ENCODE peak calls at places on chromosome 21, in ten cellular contexts. C is kidney epithelial cell; I is Peyer's patch; Q is CD8-positive, alpha-beta T cell; X is Caco-2; B is effector memory CD4-positive, alpha-beta T cell; M is heart right ventricle; O is breast epithelium; G is GM23338; A is AG09309. Z is an unnamed sample.

GRCh38 chr21:38820471-38821239 is 14.9 kb downstream of the ETS2 start:
- DNase-seq in C (no peak), I (no peak), Q (no peak), X (no peak), B (no peak), M (no peak), O (no peak), G (no peak), A (no peak), Z (no peak)

GRCh38 chr21:32712043-32712442 is 15.8 kb downstream of the SYNJ1 start:
- DNase-seq in C (no peak), I (no peak), Q (no peak), X (no peak), B (no peak), M (no peak), O (no peak), G (no peak), A (no peak), Z (no peak)

GRCh38 chr21:38434913-38435533 is 63.3 kb downstream of the ERG start:
- DNase-seq in C (peak; percentile 39), I (no peak), Q (no peak), X (no peak), B (no peak), M (no peak), O (no peak), G (no peak), A (no peak), Z (peak; percentile 54)

GRCh38 chr21:29656504-29657227 is 283.1 kb downstream of the GRIK1 start:
- DNase-seq in C (peak; percentile 78), I (no peak), Q (no peak), X (no peak), B (no peak), M (no peak), O (no peak), G (no peak), A (peak; percentile 8), Z (peak; percentile 58)

GRCh38 chr21:37364722-37365121 is 1.9 kb upstream of the DYRK1A start:
- DNase-seq in C (no peak), I (no peak), Q (no peak), X (no peak), B (no peak), M (no peak), O (no peak), G (no peak), A (no peak), Z (no peak)

GRCh38 chr21:41880153-41880552 is 1.0 kb upstream of the PRDM15 start:
- DNase-seq in C (no peak), I (no peak), Q (no peak), X (no peak), B (no peak), M (no peak), O (no peak), G (no peak), A (no peak), Z (no peak)

GRCh38 chr21:42117229-42118048 is 46.3 kb downstream of the UMODL1 start:
- DNase-seq in C (no peak), I (peak; percentile 82), Q (peak; percentile 68), X (peak; percentile 66), B (peak; percentile 51), M (peak; percentile 65), O (peak; percentile 56), G (peak; percentile 80), A (peak; percentile 65), Z (peak; percentile 78)

GRCh38 chr21:18449586-18449985 is 46.0 kb upstream of the TMPRSS15 start:
- DNase-seq in C (peak; percentile 4), I (no peak), Q (no peak), X (no peak), B (no peak), M (no peak), O (no peak), G (no peak), A (no peak), Z (no peak)

GRCh38 chr21:42865361-42866160 is 13.8 kb downstream of the WDR4 start:
- DNase-seq in C (no peak), I (no peak), Q (no peak), X (no peak), B (no peak), M (peak; percentile 69), O (no peak), G (no peak), A (no peak), Z (no peak)

DNA sequence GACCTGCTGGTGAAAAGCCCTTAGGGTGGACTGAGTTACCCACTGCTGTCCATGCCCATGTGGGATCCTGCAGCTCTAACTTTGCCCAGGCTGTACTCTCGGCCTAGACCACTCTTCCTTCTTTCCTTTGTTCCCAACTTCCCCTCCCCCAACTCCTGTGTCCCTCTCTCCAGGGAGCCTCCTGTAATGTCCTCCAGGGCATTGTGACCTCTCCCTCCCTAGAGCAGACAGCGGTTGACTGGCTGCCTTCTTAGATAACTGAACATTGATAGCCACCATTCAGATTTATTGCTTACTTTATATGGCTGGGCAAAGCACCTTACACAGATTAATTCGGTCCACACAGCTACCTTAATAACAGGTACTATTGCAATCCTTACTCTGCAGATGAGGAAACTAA is 5.0 kb downstream of the RUNX1 start:
- DNase-seq in C (no peak), I (no peak), Q (no peak), X (no peak), B (no peak), M (no peak), O (no peak), G (no peak), A (no peak), Z (no peak)
- H3K4me3 ChIP-seq in C (no peak overlapping the region), I (no peak overlapping the region), Q (no peak overlapping the region), X (no peak overlapping the region), B (peak overlapping the region; percentile 72), M (no peak overlapping the region), O (no peak overlapping the region), G (no peak overlapping the region), A (no peak overlapping the region), Z (no peak overlapping the region)

DNA sequence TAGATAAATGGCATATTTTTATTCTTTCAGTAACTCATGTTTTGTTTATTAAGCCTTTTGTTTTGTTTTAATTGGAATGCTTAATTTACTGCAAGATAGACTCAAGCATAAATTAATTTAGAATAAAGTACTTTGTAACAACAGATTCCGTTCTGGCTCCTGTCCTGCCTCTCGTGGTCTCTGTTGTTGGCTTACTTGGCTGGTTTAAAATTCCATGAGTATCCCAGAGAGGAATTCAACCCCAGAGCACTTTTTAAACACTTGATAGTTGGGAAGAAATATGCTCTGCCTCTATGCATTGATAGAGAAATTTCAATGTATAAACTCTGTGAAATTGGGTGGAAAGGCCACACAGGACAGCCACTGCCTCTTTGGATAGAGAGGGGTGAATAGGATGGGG is 89.7 kb downstream of the ATP5PO start:
- DNase-seq in C (no peak), I (no peak), Q (no peak), X (no peak), B (no peak), M (no peak), O (no peak), G (no peak), A (no peak), Z (no peak)
- H3K4me3 ChIP-seq in C (no peak overlapping the region), I (no peak overlapping the region), Q (no peak overlapping the region), X (no peak overlapping the region), B (no peak overlapping the region), M (no peak overlapping the region), O (no peak overlapping the region), G (no peak overlapping the region), A (no peak overlapping the region), Z (no peak overlapping the region)

DNA sequence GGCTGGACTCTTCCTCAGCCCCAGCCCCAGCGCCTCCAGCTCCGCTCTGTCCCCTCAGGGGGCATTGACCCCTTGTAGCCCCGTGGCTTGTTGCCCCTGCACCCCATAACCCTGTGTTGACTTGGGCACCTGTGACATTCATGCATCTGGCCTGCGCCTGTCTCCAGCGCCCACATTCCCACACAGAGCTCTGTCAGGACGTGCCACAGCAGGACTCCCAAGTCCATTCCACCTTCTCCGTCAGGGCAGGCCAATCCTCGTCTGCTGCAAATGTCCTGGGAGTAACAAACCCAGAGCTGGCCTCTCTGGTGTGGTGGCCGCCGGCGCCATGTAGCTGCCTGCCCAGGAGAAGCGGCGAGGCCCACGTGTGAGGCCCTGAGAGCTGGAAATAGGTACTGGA is 60.6 kb downstream of the AGPAT3 start:
- DNase-seq in C (no peak), I (no peak), Q (no peak), X (no peak), B (no peak), M (no peak), O (peak; percentile 50), G (no peak), A (no peak), Z (no peak)
- H3K4me3 ChIP-seq in C (no peak overlapping the region), I (no peak overlapping the region), Q (no peak overlapping the region), X (no peak overlapping the region), B (no peak overlapping the region), M (no peak overlapping the region), O (no peak overlapping the region), G (no peak overlapping the region), A (no peak overlapping the region), Z (no peak overlapping the region)

GRCh38 chr21:45202889-45203288 is 84.8 kb downstream of the POFUT2 start:
- DNase-seq in C (no peak), I (no peak), Q (no peak), X (no peak), B (no peak), M (no peak), O (no peak), G (no peak), A (no peak), Z (no peak)
- H3K4me3 ChIP-seq in C (no peak overlapping the region), I (no peak overlapping the region), Q (no peak overlapping the region), X (no peak overlapping the region), B (no peak overlapping the region), M (no peak overlapping the region), O (no peak overlapping the region), G (no peak overlapping the region), A (no peak overlapping the region), Z (no peak overlapping the region)

GRCh38 chr21:43975469-43976098 is 36.5 kb upstream of the TRAPPC10 start:
- DNase-seq in C (no peak), I (peak; percentile 83), Q (peak; percentile 73), X (peak; percentile 83), B (peak; percentile 67), M (peak; percentile 80), O (peak; percentile 66), G (peak; percentile 82), A (peak; percentile 7), Z (peak; percentile 75)
- H3K4me3 ChIP-seq in C (no peak overlapping the region), I (no peak overlapping the region), Q (no peak overlapping the region), X (no peak overlapping the region), B (no peak overlapping the region), M (no peak overlapping the region), O (no peak overlapping the region), G (peak overlapping the region; percentile 46), A (no peak overlapping the region), Z (no peak overlapping the region)

DNA sequence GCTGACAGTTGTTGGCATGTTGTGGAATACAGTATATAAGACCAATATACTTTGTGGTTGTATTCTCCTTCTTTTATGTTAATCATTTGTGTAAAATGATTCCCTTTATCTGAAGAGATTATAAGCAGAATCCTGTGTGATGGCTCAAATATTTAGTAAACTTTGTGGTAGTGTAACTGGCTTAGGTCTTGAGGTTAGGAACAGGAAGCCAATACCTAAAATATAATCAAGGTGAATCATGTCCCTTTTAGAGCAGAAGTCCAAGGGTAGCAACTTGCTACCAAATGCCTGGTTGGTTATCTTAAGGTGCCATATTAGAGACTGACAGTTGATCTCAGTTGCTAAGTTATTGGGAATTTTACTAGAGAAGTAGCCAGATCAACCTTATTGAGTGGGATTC is 398.5 kb upstream of the ADAMTS5 start:
- DNase-seq in C (no peak), I (no peak), Q (no peak), X (no peak), B (no peak), M (no peak), O (no peak), G (no peak), A (no peak), Z (no peak)
- H3K4me3 ChIP-seq in C (no peak overlapping the region), I (no peak overlapping the region), Q (no peak overlapping the region), X (no peak overlapping the region), B (no peak overlapping the region), M (no peak overlapping the region), O (no peak overlapping the region), G (no peak overlapping the region), A (no peak overlapping the region), Z (no peak overlapping the region)

Z was measured in cardiac muscle cell.